ENCODE peak calls at places on chromosomes 7 and 10, in six cellular contexts. E is endothelial cell of umbilical vein; M is CD4-positive, alpha-beta T cell; L is Panc1; Z is cardiac fibroblast; K is RWPE2. F is an unnamed sample.

GRCh38 chr7:108114117-108114841 is 15.9 kb downstream of the LAMB4 start:
- DNase-seq in E (peak; percentile 65), M (no peak), L (no peak), Z (peak; percentile 34), K (no peak), F (peak; percentile 19)

GRCh38 chr7:155374276-155375252 is 76.9 kb downstream of the INSIG1 start:
- DNase-seq in E (no peak), M (no peak), L (no peak), Z (no peak), K (no peak), F (no peak)

GRCh38 chr10:114094795-114095194 is 51.1 kb downstream of the ADRB1 start:
- DNase-seq in E (no peak), M (no peak), L (no peak), Z (no peak), K (no peak), F (no peak)

GRCh38 chr10:31774291-31774900 is 154.2 kb downstream of the ARHGAP12 start:
- DNase-seq in E (no peak), M (no peak), L (no peak), Z (no peak), K (no peak), F (no peak)

GRCh38 chr10:122855745-122856144 is 10.1 kb upstream of the CUZD1 start:
- DNase-seq in E (no peak), M (no peak), L (no peak), Z (no peak), K (no peak), F (no peak)

GRCh38 chr7:135792334-135792733 is 43.7 kb upstream of the FAM180A start:
- DNase-seq in E (no peak), M (no peak), L (no peak), Z (no peak), K (no peak), F (no peak)

GRCh38 chr10:26213157-26213780 is 3.3 kb upstream of the GAD2 start:
- DNase-seq in E (no peak), M (no peak), L (no peak), Z (no peak), K (no peak), F (no peak)

GRCh38 chr7:100602889-100603696 is 930 bp downstream of the PCOLCE start:
- DNase-seq in E (no peak), M (no peak), L (no peak), Z (peak; percentile 76), K (no peak), F (no peak)

GRCh38 chr7:158371856-158372255 is 215.8 kb downstream of the PTPRN2 start:
- DNase-seq in E (no peak), M (no peak), L (no peak), Z (no peak), K (no peak), F (no peak)

GRCh38 chr7:48096273-48096672 is 7.2 kb downstream of the UPP1 start:
- DNase-seq in E (no peak), M (no peak), L (no peak), Z (peak; percentile 33), K (no peak), F (no peak)

DNA sequence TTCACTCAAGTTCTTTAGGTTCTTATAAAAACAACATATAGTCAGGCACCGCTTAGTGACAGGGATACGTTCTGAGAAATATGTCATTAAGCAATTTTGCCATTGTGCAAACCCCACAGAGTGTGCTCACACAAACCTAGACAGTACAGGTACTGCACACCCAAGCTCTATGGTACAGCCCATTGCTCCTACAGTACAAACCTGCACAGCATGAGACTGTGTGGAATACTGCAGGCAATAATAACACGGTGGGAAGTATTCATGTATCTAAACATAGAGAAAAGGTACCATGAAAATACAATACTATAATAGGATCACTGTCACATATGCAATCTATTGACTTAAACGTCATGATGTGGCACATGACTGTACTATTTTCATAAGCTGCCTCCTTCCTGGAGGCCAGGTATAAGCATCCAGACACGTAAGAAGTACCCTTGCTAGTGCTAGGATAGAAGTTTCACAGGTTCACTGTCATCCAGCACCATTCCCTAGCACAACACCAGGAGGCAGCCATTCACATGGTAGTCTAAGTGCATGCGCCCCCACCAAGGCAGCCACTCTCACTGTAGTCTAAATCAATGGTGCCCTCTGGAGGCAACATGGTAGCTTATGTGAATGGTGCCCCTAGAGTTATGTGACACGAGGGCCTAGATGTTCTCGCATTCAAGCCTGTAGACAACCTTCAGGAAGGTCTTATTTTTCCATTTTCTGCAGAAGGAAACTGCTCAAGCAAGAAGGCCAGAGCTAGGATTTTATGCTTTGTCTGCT is 98.5 kb downstream of the ARHGAP22 start:
- DNase-seq in E (peak; percentile 67), M (no peak), L (no peak), Z (peak; percentile 43), K (no peak), F (peak; percentile 51)
- TF ChIP-seq CTCF in E (peak; percentile 36), M (no peak), L (peak; percentile 57), Z (peak; percentile 29), K (peak; percentile 34), F (peak; percentile 32)

DNA sequence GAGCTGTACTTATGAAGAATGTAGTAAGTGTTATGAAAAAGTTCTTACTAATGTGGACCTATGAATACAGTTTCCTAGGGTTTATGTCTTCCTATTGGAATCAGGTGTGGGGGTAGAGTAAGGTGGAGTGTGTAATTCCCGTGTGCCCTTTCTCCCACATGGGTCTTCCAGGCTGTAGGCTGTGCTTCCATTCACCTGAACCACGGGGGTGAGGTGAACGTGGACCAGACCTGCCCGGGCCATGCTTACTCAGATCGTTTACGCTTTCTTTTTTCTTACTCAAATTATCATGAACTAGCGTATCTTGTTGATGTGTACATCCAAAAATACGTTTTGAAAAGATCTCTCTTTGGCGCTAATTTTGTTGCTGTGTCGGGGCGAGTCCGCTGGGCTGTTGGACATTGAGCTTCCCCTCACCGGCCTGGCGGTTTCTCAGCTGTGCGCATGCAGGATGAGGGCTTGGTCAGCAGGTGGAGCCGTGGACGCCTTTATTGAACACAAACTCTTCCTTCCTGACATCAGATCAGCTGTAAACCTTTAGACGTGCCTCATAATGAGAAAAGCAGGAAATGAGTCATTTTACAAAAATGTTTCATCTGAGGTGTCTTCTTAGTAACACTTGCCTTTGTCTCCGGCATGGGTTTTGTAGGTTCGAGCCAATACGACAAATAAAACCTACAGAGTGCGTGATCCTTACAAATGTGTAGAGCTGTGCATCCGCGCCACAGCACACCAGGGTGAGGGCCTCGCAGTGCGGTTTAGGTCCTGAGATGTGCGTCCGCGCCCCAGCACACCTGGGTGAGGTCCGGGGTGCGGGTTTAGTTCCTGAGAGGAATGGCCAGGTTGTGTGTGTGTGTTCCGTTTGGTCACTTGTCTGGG is 53.8 kb downstream of the WDR37 start:
- DNase-seq in E (peak; percentile 69), M (peak; percentile 62), L (peak; percentile 61), Z (peak; percentile 89), K (peak; percentile 82), F (peak; percentile 50)
- TF ChIP-seq CTCF in E (peak; percentile 72), M (peak; percentile 86), L (peak; percentile 81), Z (peak; percentile 82), K (peak; percentile 90), F (peak; percentile 62)

DNA sequence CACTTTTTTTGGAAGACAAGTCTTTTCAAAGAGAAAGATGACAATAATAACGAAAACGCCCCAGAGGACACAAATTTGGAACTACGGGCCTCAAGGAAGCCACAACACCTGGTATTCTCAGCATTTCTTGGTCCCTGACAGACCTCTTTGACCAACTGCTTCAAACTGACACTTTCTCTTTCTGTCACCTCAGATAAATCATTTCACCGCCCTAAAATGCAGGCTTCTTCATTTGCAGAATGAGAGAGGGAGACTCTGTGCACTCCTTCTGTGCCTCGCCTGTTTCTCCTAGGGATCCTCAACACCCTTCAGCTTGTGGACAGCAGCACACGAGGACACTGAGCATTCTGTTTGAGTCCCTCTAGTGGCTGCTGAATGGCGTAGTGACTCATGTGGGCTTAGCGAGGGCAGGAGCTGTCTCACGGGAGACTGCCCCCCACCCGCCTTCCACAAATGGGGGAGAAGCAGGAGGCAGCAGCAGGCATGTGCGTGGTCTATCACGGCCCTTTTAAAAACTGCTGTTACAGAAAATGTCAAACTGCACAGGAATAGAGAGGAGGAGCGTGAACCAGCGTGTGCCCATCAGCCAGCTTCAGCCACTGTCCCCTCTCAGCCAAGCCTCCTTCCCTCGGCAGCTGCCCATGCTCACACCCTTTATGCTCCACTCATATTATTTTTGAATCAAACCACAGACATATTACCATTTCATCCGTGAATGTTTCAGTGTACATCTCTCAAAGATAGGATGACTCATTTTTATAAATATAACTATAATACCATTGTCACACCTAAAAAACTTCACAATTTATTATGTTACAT is 41.4 kb downstream of the GSDME start:
- DNase-seq in E (peak; percentile 28), M (no peak), L (peak; percentile 25), Z (peak; percentile 54), K (no peak), F (no peak)
- TF ChIP-seq CTCF in E (peak; percentile 41), M (no peak), L (peak; percentile 80), Z (peak; percentile 49), K (peak; percentile 20), F (peak; percentile 51)

DNA sequence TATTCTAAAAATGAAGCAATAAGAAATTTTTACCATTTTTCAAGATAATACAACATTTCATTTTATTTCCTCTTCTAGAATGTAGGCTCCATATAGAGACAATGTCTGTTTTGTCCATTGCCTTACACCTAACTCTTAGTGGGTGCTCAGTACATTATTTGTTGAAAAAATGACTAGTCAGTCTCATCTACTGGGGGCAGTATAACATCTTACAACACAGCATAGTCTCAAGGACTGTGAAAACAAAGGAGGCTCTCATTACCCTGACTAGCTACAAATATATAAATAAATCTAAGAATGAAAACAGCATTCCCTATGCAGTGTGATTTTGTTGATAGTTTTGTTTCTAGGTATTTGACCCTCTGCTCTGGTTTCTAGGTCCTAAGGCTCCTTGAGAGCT is 11.6 kb downstream of the CRPPA start:
- DNase-seq in E (no peak), M (no peak), L (no peak), Z (no peak), K (no peak), F (no peak)
- TF ChIP-seq CTCF in E (no peak), M (no peak), L (peak; percentile 19), Z (no peak), K (no peak), F (no peak)

GRCh38 chr10:58415757-58416156 is 30.5 kb downstream of the TFAM start:
- DNase-seq in E (no peak), M (no peak), L (no peak), Z (no peak), K (no peak), F (no peak)
- TF ChIP-seq CTCF in E (no peak), M (no peak), L (peak; percentile 6), Z (no peak), K (no peak), F (no peak)